ENCODE peak calls at places on chromosomes 3 and 15, in eight cellular contexts. G is transverse colon, B is neuronal stem cell, V is uterus, N is gastrocnemius medialis, F is ovary, J is IMR-90, Z is neural progenitor cell. P is an unnamed sample.

GRCh38 chr3:4416961-4417360 is 50.1 kb downstream of the SUMF1 start:
- DNase-seq in Z (no peak), V (no peak), N (peak; percentile 62), F (no peak), G (no peak), J (peak; percentile 92), B (no peak), P (peak; percentile 90)

GRCh38 chr3:127747751-127748521 is 74.4 kb downstream of the MGLL start:
- DNase-seq in Z (no peak), B (no peak), J (peak; percentile 95), G (peak; percentile 71), N (peak; percentile 88), V (peak; percentile 65), F (no peak), P (peak; percentile 80)

GRCh38 chr3:170493712-170494182 is 75.1 kb downstream of the CLDN11 start:
- DNase-seq in B (no peak), V (peak; percentile 64), J (peak; percentile 82), G (no peak), N (peak; percentile 16), F (no peak), Z (no peak), P (no peak)

GRCh38 chr3:79297242-79297641 is 470.6 kb downstream of the ROBO1 start:
- DNase-seq in N (no peak), Z (no peak), B (no peak), G (no peak), J (peak; percentile 97), V (no peak), F (no peak), P (peak; percentile 92)

GRCh38 chr3:194387276-194387675 is 11.8 kb downstream of the GP5 start:
- DNase-seq in F (no peak), B (no peak), Z (no peak), V (no peak), N (no peak), G (no peak), J (no peak), P (no peak)

GRCh38 chr3:142318331-142318730 is 92.9 kb upstream of the GK5 start:
- DNase-seq in Z (no peak), B (no peak), N (no peak), J (peak; percentile 38), G (no peak), V (no peak), F (no peak), P (no peak)

GRCh38 chr3:46400000-46400734 is 6.7 kb downstream of the CCR5AS start:
- DNase-seq in G (no peak), N (no peak), V (no peak), B (no peak), Z (no peak), F (no peak), J (peak; percentile 62), P (peak; percentile 6)

GRCh38 chr3:177519588-177519987 is 322.3 kb upstream of the TBL1XR1 start:
- DNase-seq in N (peak; percentile 53), G (no peak), F (no peak), B (no peak), Z (no peak), J (no peak), V (no peak), P (no peak)

GRCh38 chr3:129013491-129013891 is 12.4 kb downstream of the EFCC1 start:
- DNase-seq in B (no peak), Z (no peak), G (no peak), J (no peak), N (no peak), V (no peak), F (no peak), P (no peak)

GRCh38 chr3:170421147-170421641 is 2.5 kb downstream of the CLDN11 start:
- DNase-seq in V (peak; percentile 40), N (no peak), G (no peak), Z (peak; percentile 20), F (peak; percentile 56), B (no peak), J (peak; percentile 44), P (no peak)

GRCh38 chr3:146274833-146275232 is 23.9 kb upstream of the PLSCR4 start:
- DNase-seq in J (peak; percentile 98), F (no peak), N (no peak), V (no peak), G (no peak), Z (no peak), B (no peak), P (no peak)

GRCh38 chr15:48084759-48085420 is 35.9 kb upstream of the SLC24A5 start:
- DNase-seq in Z (peak; percentile 68), F (no peak), G (no peak), J (peak; percentile 50), N (no peak), B (peak; percentile 37), V (no peak), P (no peak)

GRCh38 chr15:31440754-31441298 is 114.2 kb downstream of the KLF13 start:
- DNase-seq in Z (peak; percentile 51), N (peak; percentile 57), J (peak; percentile 27), V (peak; percentile 58), F (peak; percentile 40), B (peak; percentile 20), G (peak; percentile 64), P (no peak)

GRCh38 chr3:12503126-12503952 is 19.1 kb downstream of the TSEN2 start:
- DNase-seq in V (no peak), F (no peak), Z (no peak), B (no peak), G (no peak), N (no peak), J (no peak), P (no peak)

GRCh38 chr3:38528457-38528856 is 32.3 kb downstream of the EXOG start:
- DNase-seq in Z (peak; percentile 70), F (no peak), G (no peak), J (no peak), N (no peak), V (no peak), B (no peak), P (peak; percentile 40)

GRCh38 chr15:89533861-89534544 is 37.6 kb upstream of the RHCG start:
- DNase-seq in N (no peak), G (no peak), V (no peak), F (no peak), B (no peak), J (no peak), Z (no peak), P (no peak)

GRCh38 chr15:48090115-48090514 is 30.7 kb upstream of the SLC24A5 start:
- DNase-seq in B (no peak), G (peak; percentile 15), Z (no peak), N (no peak), V (no peak), J (no peak), F (no peak), P (no peak)

GRCh38 chr3:99686469-99686868 is 48.1 kb downstream of the COL8A1 start:
- DNase-seq in N (no peak), B (no peak), J (no peak), G (no peak), Z (no peak), F (no peak), V (no peak), P (no peak)

GRCh38 chr3:115667175-115668065 is 44.1 kb downstream of the GAP43 start:
- DNase-seq in V (no peak), F (no peak), Z (peak; percentile 25), N (no peak), G (no peak), J (no peak), B (no peak), P (no peak)

GRCh38 chr3:147313513-147313912 is 92.8 kb downstream of the ZIC4 start:
- DNase-seq in Z (no peak), J (no peak), F (no peak), B (no peak), V (no peak), G (no peak), N (no peak), P (no peak)

GRCh38 chr3:53464424-53464823 is 30.0 kb upstream of the CACNA1D start:
- DNase-seq in F (no peak), B (no peak), G (no peak), J (no peak), V (no peak), Z (no peak), N (no peak), P (no peak)
- H3K27me3 ChIP-seq in F (no peaks in the 10 kb centered on the region), B (no peaks in the 10 kb centered on the region), G (no peaks in the 10 kb centered on the region), J (no peaks in the 10 kb centered on the region), V (no peaks in the 10 kb centered on the region), Z (no peaks in the 10 kb centered on the region), N (no peaks in the 10 kb centered on the region), P (no peaks in the 10 kb centered on the region)

GRCh38 chr15:97174886-97175540 is 785.5 kb upstream of the ARRDC4 start:
- DNase-seq in Z (no peak), V (no peak), F (no peak), J (no peak), G (no peak), N (no peak), B (no peak), P (no peak)

GRCh38 chr15:97171556-97171955 is 788.9 kb upstream of the ARRDC4 start:
- DNase-seq in J (no peak), B (no peak), F (no peak), Z (no peak), V (no peak), N (no peak), G (no peak), P (no peak)

DNA sequence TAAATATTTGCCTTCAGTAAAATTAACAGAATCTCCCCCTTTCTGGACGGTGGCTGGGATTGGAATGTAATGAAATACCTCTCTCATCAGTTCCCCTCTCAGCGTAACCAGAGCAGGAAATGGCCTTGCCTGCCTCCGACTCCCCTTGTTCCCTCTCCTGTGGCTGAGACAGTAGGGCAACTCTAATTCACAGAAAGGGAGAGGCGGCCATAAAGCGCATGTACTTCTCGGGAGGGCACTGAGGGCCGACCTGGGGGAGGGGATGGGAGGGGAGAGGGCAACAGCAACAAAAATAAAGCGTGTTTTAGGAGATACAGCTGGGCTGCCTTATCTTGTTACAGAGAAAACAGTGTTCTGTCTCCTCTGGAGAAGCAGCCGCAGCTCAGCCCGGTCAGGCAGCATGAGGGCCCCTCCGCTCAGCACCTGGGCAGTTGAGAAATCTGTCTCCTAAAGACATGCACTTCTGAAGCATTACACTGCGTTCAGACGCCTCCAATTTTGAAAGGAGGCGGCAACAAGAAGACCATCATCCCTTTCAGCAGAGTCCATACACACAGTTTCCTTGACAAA is 783.3 kb upstream of the ARRDC4 start:
- DNase-seq in B (no peak), V (no peak), J (no peak), Z (peak; percentile 41), G (no peak), F (no peak), N (no peak), P (peak; percentile 63)
- H3K4me3 ChIP-seq in B (no peak overlapping the region), V (no peak overlapping the region), J (no peak overlapping the region), Z (no peak overlapping the region), G (no peak overlapping the region), F (no peak overlapping the region), N (no peak overlapping the region), P (no peak overlapping the region)

DNA sequence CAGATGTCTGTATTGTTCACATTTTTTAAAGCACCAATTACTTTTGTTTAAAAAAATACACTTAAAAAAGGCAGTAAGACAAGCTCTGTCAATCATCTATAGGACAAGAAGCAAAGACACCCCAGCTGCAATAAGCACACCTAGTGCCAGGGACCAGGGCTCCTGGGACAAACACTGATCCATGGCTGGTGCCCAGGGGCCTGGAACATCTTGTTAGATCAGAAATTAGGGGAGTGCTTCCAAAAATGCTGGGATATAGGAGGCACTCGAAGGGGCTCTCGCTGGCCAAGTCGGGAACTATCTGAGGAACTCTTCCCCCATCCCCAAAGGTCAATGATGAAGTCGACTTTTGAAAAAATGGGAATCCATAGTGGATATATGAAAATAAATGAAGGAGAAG is 28.7 kb downstream of the TSPAN3 start:
- DNase-seq in V (no peak), G (no peak), J (no peak), F (no peak), B (no peak), Z (no peak), N (no peak), P (no peak)
- H3K27ac ChIP-seq in V (no peak overlapping the region), G (no peak overlapping the region), J (no peak overlapping the region), F (no peak overlapping the region), B (no peak overlapping the region), Z (no peak overlapping the region), N (no peak overlapping the region), P (no peak overlapping the region)

GRCh38 chr3:14170569-14171159 is 7.7 kb downstream of the XPC start:
- DNase-seq in F (no peak), G (no peak), B (no peak), V (no peak), J (peak; percentile 90), Z (no peak), N (no peak), P (no peak)
- H3K27me3 ChIP-seq in F (no peaks in the 10 kb centered on the region), G (no peaks in the 10 kb centered on the region), B (no peaks in the 10 kb centered on the region), V (no peaks in the 10 kb centered on the region), J (no peaks in the 10 kb centered on the region), Z (no peaks in the 10 kb centered on the region), N (no peaks in the 10 kb centered on the region), P (no peaks in the 10 kb centered on the region)

P was measured in SJCRH30.